ENCODE peak calls at places on chromosomes 11 and 22, in four cellular contexts. A is K562, I is H1, S is GM12891. L is an unnamed sample.

GRCh38 chr11:113447621-113448310 is 27.4 kb downstream of the DRD2 start:
- DNase-seq in A (peak; percentile 49), I (no peak), S (no peak), L (no peak)

GRCh38 chr11:13008625-13009475 is at the start of gene RASSF10:
- DNase-seq in A (no peak), I (peak; percentile 95), S (peak; percentile 17), L (no peak)

GRCh38 chr11:64911142-64911541 is 5.9 kb downstream of the ATG2A start:
- DNase-seq in A (no peak), I (no peak), S (no peak), L (no peak)

GRCh38 chr11:71342951-71343827 is 90.8 kb upstream of the SHANK2 start:
- DNase-seq in A (peak; percentile 67), I (peak; percentile 86), S (peak; percentile 54), L (peak; percentile 59)

GRCh38 chr11:91081440-91082088 is 858.7 kb upstream of the CHORDC1 start:
- DNase-seq in A (no peak), I (no peak), S (no peak), L (no peak)

GRCh38 chr11:47431356-47432083 is 5.3 kb upstream of the PSMC3 start:
- DNase-seq in A (no peak), I (no peak), S (no peak), L (no peak)

GRCh38 chr22:36737776-36738175 is 34.2 kb upstream of the CACNG2 start:
- DNase-seq in A (no peak), I (no peak), S (no peak), L (no peak)

GRCh38 chr11:128903248-128904041 is 12.3 kb downstream of the KCNJ5 start:
- DNase-seq in A (no peak), I (peak; percentile 64), S (no peak), L (no peak)

GRCh38 chr22:17085277-17086091 is 684 bp downstream of the IL17RA start:
- DNase-seq in A (no peak), I (peak; percentile 61), S (no peak), L (no peak)

GRCh38 chr22:46849951-46850350 is 87.5 kb downstream of the TBC1D22A start:
- DNase-seq in A (no peak), I (peak; percentile 20), S (no peak), L (no peak)

GRCh38 chr11:9741260-9741659 is 77.4 kb downstream of the SWAP70 start:
- DNase-seq in A (no peak), I (no peak), S (no peak), L (no peak)

GRCh38 chr11:33160147-33160546 is 1.1 kb downstream of the CSTF3 start:
- DNase-seq in A (no peak), I (no peak), S (no peak), L (no peak)

GRCh38 chr22:46769191-46769675 is 6.8 kb downstream of the TBC1D22A start:
- DNase-seq in A (no peak), I (no peak), S (no peak), L (no peak)

GRCh38 chr22:20524004-20524481 is 16.6 kb downstream of the MED15 start:
- DNase-seq in A (peak; percentile 52), I (no peak), S (no peak), L (no peak)

GRCh38 chr22:17230239-17230638 is 11.0 kb upstream of the ADA2 start:
- DNase-seq in A (no peak), I (no peak), S (no peak), L (no peak)

DNA sequence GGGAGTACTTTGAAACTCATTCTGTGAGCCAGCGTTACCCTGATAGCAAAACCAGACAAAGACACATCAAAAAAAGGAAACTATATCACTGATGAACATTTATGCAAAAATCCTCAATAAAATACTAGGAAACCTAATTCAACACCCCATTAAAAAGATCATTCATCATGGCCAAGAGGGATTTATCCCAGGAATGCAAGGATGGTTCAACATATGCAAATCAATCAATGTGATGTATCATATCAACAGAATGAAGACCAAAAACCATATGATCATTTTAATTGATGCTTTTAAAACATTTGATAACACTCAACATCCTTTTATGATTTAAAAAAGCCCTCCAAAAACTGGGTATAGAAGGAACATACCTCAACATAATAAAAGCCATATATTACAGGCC is 19.8 kb downstream of the RRP8 start:
- DNase-seq in A (no peak), I (no peak), S (no peak), L (no peak)
- TF ChIP-seq POLR2AphosphoS5 in A (no peak), I (no peak), S (no peak), L (no peak)

DNA sequence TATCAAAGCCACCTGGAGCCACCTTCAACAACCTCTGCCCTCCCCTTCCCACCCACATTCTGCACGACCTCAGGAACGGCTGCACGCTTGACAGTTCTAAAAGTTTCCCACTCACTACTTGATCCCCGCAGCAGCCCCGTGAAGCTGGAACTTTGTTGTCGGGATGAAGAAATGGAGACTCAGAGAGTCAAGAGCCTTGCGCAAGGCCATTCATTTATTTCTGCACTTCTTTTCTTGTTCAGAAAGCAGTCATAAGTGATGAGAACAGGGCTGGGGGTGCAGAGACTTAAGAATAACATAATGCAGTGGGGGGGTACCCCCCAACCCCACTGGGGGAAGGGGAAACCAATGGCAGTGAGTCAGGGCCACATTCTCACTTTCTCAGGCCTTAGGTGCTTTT is 2.2 kb upstream of the ZFTA start:
- DNase-seq in A (no peak), I (no peak), S (no peak), L (no peak)
- TF ChIP-seq TAF1 in A (no peak), I (no peak), S (no peak), L (no peak)

DNA sequence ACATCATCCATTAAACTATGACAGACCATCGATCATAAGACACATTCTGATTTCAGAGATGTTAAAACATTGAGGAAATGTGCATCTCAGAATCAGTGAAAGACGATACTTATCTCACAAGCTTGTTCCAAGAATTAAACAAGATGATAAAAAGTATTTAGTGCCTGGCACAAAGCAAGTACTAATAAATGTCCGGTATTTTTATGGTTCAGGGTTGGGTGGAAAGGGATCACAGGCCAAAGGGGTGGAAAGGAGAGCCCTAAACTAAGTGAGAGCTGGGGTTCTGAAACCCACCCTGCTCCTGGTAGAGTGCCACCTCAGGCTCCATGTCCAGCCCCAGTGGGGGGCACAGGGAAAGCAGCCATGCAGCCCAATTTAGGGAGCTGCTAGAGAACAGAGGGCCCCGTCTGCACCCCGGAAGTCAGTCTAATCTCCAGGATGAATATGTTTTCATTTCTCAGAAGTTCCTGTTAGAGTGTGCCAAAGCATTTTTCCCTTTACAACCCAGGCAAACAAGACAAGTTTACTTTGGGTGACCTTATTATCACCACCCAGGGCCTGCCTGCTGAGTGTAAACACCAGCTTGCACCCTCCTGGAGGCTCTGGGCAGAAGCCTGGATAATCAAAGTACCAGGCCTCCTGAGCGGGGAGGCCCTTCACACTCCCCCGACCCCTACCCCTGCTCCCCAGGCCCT is 3.8 kb upstream of the CREB3L1 start:
- DNase-seq in A (peak; percentile 30), I (no peak), S (no peak), L (no peak)
- TF ChIP-seq POLR2A in A (no peak), I (no peak), S (no peak), L (no peak)

DNA sequence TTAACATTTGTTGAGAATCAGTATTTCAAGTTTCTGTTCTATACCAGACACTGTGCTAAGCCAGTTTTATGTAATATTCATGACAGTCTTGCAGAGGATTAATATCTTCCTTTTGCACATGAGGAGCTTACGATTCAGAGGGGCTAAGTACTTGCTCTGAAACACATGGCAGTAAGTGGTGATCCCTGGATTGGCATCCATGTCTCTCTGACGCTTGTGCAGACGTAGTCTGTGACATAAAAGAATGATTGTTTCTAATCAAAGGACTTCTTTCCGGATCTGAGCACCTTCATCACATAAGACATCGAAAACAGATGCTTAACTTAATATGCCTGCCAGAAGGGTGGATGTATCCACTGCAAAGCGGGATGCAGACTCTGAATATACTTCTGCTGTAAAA is 74.7 kb downstream of the ARHGAP42 start:
- DNase-seq in A (no peak), I (no peak), S (no peak), L (no peak)
- TF ChIP-seq POLR2AphosphoS5 in A (no peak), I (no peak), S (no peak), L (no peak)

GRCh38 chr11:68412593-68413475 is 47.7 kb upstream of the PPP6R3 start:
- DNase-seq in A (no peak), I (no peak), S (no peak), L (peak; percentile 55)
- TF ChIP-seq TAF1 in A (no peak), I (no peak), S (no peak), L (no peak)

DNA sequence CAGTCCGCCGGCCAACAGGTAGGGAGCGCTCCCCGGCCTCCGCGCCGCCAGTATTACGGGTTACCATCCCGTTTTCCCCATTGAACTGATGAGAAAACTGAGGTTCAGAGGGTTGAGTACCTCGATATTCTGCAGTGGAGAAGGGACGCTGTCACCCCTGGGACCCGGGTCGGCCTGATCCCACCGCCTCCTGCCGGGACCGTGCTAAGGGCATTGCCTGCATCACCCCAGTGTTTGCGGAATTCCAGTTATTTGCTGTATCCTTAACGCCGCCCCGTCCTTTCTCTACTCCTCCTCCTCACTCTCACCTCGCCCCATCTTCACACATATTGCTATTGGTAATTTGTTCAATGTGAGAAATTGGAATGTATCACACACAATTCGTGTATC is 370 bp upstream of the A4GALT start:
- DNase-seq in A (no peak), I (no peak), S (no peak), L (no peak)
- TF ChIP-seq POLR2A in A (no peak), I (no peak), S (no peak), L (no peak)

GRCh38 chr22:19321757-19322156 is 30.2 kb upstream of the CLTCL1 start:
- DNase-seq in A (no peak), I (no peak), S (no peak), L (no peak)
- TF ChIP-seq POLR2AphosphoS5 in A (no peak), I (no peak), S (no peak), L (no peak)